ENCODE peak calls at places on chromosomes 5 and 9, in seven cellular contexts. H is NCI-H2081 treated with DMSO at 0.1 percent for 48 hours; X is stimulated activated CD8-positive, alpha-beta memory T cell treated with anti-CD3 and anti-CD28 coated beads, Interleukin-7, amount 100 ng/mL, for 24 hours; O is astrocyte of the hippocampus; P is COLO829; B is GM13976; Z is choroid plexus epithelial cell. T is an unnamed sample.

GRCh38 chr9:18331808-18332209 is 142.1 kb upstream of the ADAMTSL1 start:
- DNase-seq in X (no peak), Z (peak; percentile 52), P (no peak), H (no peak), B (no peak), O (peak; percentile 56), T (no peak)

GRCh38 chr5:134029156-134029555 is 24.4 kb upstream of the VDAC1 start:
- DNase-seq in B (no peak), O (peak; percentile 64), X (no peak), P (no peak), H (no peak), Z (peak; percentile 60), T (no peak)

GRCh38 chr9:137705443-137705863 is 86.6 kb downstream of the EHMT1 start:
- DNase-seq in H (no peak), O (no peak), B (peak; percentile 86), P (no peak), X (no peak), Z (no peak), T (no peak)

GRCh38 chr9:91681461-91682305 is 258.1 kb upstream of the NFIL3 start:
- DNase-seq in H (no peak), O (peak; percentile 93), X (peak; percentile 40), Z (peak; percentile 65), P (peak; percentile 87), B (peak; percentile 88), T (no peak)

GRCh38 chr5:12793373-12793772 is 889.1 kb upstream of the CTNND2 start:
- DNase-seq in X (no peak), Z (no peak), P (no peak), H (no peak), O (no peak), B (no peak), T (no peak)

GRCh38 chr9:36548454-36548853 is 24.2 kb upstream of the MELK start:
- DNase-seq in B (no peak), P (no peak), X (no peak), Z (no peak), H (no peak), O (no peak), T (no peak)

GRCh38 chr9:125361837-125362531 is 100.4 kb downstream of the GAPVD1 start:
- DNase-seq in H (no peak), X (no peak), B (no peak), O (no peak), Z (peak; percentile 69), P (no peak), T (no peak)

GRCh38 chr9:92385953-92386352 is 18.4 kb downstream of the OGN start:
- DNase-seq in P (no peak), Z (no peak), X (no peak), O (no peak), B (no peak), H (no peak), T (no peak)

GRCh38 chr9:132266017-132266416 is 88.8 kb downstream of the SETX start:
- DNase-seq in X (no peak), O (no peak), H (no peak), P (no peak), Z (no peak), B (no peak), T (no peak)

GRCh38 chr9:72930828-72931227 is 22.0 kb downstream of the ALDH1A1 start:
- DNase-seq in Z (no peak), O (no peak), H (no peak), B (no peak), P (peak; percentile 62), X (no peak), T (no peak)

GRCh38 chr5:136249678-136250266 is 56.8 kb upstream of the SMIM32 start:
- DNase-seq in H (no peak), Z (peak; percentile 89), P (peak; percentile 31), B (peak; percentile 28), X (no peak), O (peak; percentile 85), T (no peak)

GRCh38 chr5:159286420-159287035 is 23.4 kb downstream of the UBLCP1 start:
- DNase-seq in O (peak; percentile 56), H (peak; percentile 21), X (no peak), B (no peak), P (no peak), Z (peak; percentile 74), T (no peak)

GRCh38 chr9:81596671-81597426 is 92.5 kb downstream of the TLE1 start:
- DNase-seq in B (no peak), H (no peak), Z (no peak), X (no peak), O (no peak), P (no peak), T (no peak)

GRCh38 chr5:178457471-178457870 is 132.7 kb downstream of the COL23A1 start:
- DNase-seq in H (no peak), B (no peak), X (no peak), Z (no peak), P (no peak), O (no peak), T (no peak)

GRCh38 chr5:638501-639252 is 26.5 kb downstream of the CEP72 start:
- DNase-seq in H (no peak), X (no peak), P (no peak), B (no peak), Z (no peak), O (no peak), T (no peak)

GRCh38 chr9:124209279-124209678 is 48.5 kb upstream of the NEK6 start:
- DNase-seq in H (no peak), P (no peak), B (no peak), O (no peak), Z (no peak), X (no peak), T (no peak)

GRCh38 chr9:127917603-127918002 is 762 bp upstream of the ST6GALNAC4 start:
- DNase-seq in X (no peak), H (no peak), P (no peak), B (no peak), O (no peak), Z (no peak), T (no peak)

GRCh38 chr5:9284272-9284671 is 261.6 kb downstream of the SEMA5A start:
- DNase-seq in X (no peak), B (no peak), H (no peak), P (no peak), Z (no peak), O (no peak), T (no peak)

GRCh38 chr5:125575561-125576504 is 829.4 kb upstream of the ZNF608 start:
- DNase-seq in H (peak; percentile 91), O (peak; percentile 64), X (no peak), P (no peak), B (no peak), Z (no peak), T (no peak)

GRCh38 chr9:86978413-86978812 is 31.1 kb upstream of the GAS1 start:
- DNase-seq in Z (peak; percentile 50), P (no peak), B (no peak), H (no peak), O (no peak), X (no peak), T (no peak)

GRCh38 chr5:115601709-115602584 is at the start of gene TICAM2:
- DNase-seq in Z (peak; percentile 61), O (peak; percentile 76), X (peak; percentile 24), B (peak; percentile 84), H (no peak), P (no peak), T (no peak)

GRCh38 chr5:139140631-139141071 is 57.5 kb downstream of the SIL1 start:
- DNase-seq in Z (peak; percentile 52), H (no peak), O (peak; percentile 53), P (no peak), B (peak; percentile 36), X (no peak), T (no peak)

GRCh38 chr9:32502459-32502858 is 23.5 kb downstream of the RIGI start:
- DNase-seq in P (peak; percentile 28), O (peak; percentile 70), H (no peak), B (no peak), Z (peak; percentile 86), X (no peak), T (no peak)

GRCh38 chr5:76325876-76326491 is 77.1 kb upstream of the IQGAP2 start:
- DNase-seq in H (no peak), B (no peak), P (no peak), Z (no peak), X (no peak), O (no peak), T (no peak)